ENCODE peak calls at places on chromosomes 1 and 21, in six cellular contexts. B, C, F, Q, X and S are unnamed samples.

GRCh38 chr1:156931553-156931952 is 11.1 kb downstream of the LRRC71 start:
- DNase-seq in X (peak), Q (no peak), C (no peak), F (no peak), B (no peak), S (no peak)

GRCh38 chr1:101203812-101204540 is 32.8 kb upstream of the S1PR1 start:
- DNase-seq in B (no peak), F (no peak), C (no peak), X (no peak), Q (no peak), S (peak)

GRCh38 chr1:155182052-155182550 is 8.5 kb downstream of the TRIM46 start:
- DNase-seq in B (peak), F (no peak), X (peak), C (no peak), Q (no peak), S (no peak)

GRCh38 chr1:48223372-48224081 is 1.0 kb downstream of the SLC5A9 start:
- DNase-seq in X (no peak), F (no peak), C (no peak), B (no peak), Q (no peak), S (no peak)

GRCh38 chr1:241998412-241998921 is 431 bp downstream of the MAP1LC3C start:
- DNase-seq in B (peak), X (peak), Q (no peak), C (peak), F (peak), S (peak)

GRCh38 chr1:46545784-46546183 is 5.7 kb downstream of the KNCN start:
- DNase-seq in X (no peak), Q (no peak), F (no peak), B (no peak), C (no peak), S (no peak)

GRCh38 chr1:62599044-62599443 is 1.7 kb downstream of the ANGPTL3 start:
- DNase-seq in B (no peak), C (no peak), X (no peak), Q (no peak), F (no peak), S (no peak)

GRCh38 chr21:40143822-40144525 is 276.7 kb downstream of the PCP4 start:
- DNase-seq in Q (peak), B (peak), X (peak), F (no peak), C (peak), S (no peak)

GRCh38 chr21:38123626-38124025 is 133.2 kb upstream of the KCNJ15 start:
- DNase-seq in Q (no peak), C (no peak), X (no peak), B (no peak), F (no peak), S (no peak)